ENCODE peak calls at places on chromosomes 5 and 9, in nine cellular contexts. S, V, K, C, U, T, Z, A and H are unnamed samples.

GRCh38 chr5:150138551-150139265 is 16.9 kb downstream of the PDGFRB start:
- DNase-seq in S (no peak), V (peak; percentile 92), K (no peak), C (peak; percentile 69), U (no peak), T (peak; percentile 56), Z (peak; percentile 91), A (no peak), H (peak; percentile 88)

GRCh38 chr9:17800397-17800796 is 221.5 kb downstream of the SH3GL2 start:
- DNase-seq in S (no peak), V (peak; percentile 80), K (no peak), C (no peak), U (no peak), T (no peak), Z (no peak), A (no peak), H (no peak)

GRCh38 chr5:167814828-167815227 is 476.6 kb upstream of the WWC1 start:
- DNase-seq in S (peak; percentile 99), V (peak; percentile 98), K (no peak), C (no peak), U (no peak), T (no peak), Z (no peak), A (no peak), H (peak; percentile 99)

GRCh38 chr5:124655943-124656459 is 90.4 kb downstream of the ZNF608 start:
- DNase-seq in S (no peak), V (no peak), K (no peak), C (no peak), U (no peak), T (no peak), Z (no peak), A (no peak), H (peak; percentile 80)

GRCh38 chr9:103816146-103816545 is 278.0 kb upstream of the SMC2 start:
- DNase-seq in S (no peak), V (no peak), K (no peak), C (no peak), U (no peak), T (no peak), Z (no peak), A (no peak), H (no peak)

GRCh38 chr9:131398204-131398603 is 4.3 kb downstream of the PRRC2B start:
- DNase-seq in S (no peak), V (no peak), K (no peak), C (no peak), U (no peak), T (no peak), Z (no peak), A (no peak), H (no peak)

GRCh38 chr9:4970970-4971641 is 14.0 kb upstream of the JAK2 start:
- DNase-seq in S (no peak), V (no peak), K (no peak), C (no peak), U (no peak), T (no peak), Z (no peak), A (no peak), H (no peak)

GRCh38 chr5:173468821-173469251 is 140.6 kb upstream of the STC2 start:
- DNase-seq in S (no peak), V (no peak), K (no peak), C (no peak), U (peak; percentile 60), T (no peak), Z (no peak), A (no peak), H (no peak)

GRCh38 chr5:140253985-140254384 is 48.9 kb downstream of the PFDN1 start:
- DNase-seq in S (no peak), V (no peak), K (no peak), C (no peak), U (no peak), T (no peak), Z (peak; percentile 69), A (no peak), H (no peak)

GRCh38 chr9:77375956-77376532 is 198.7 kb downstream of the VPS13A start:
- DNase-seq in S (no peak), V (peak; percentile 83), K (peak; percentile 3), C (no peak), U (no peak), T (no peak), Z (no peak), A (no peak), H (no peak)

GRCh38 chr9:114417511-114417910 is 29.7 kb upstream of the AKNA start:
- DNase-seq in S (peak; percentile 51), V (no peak), K (no peak), C (no peak), U (no peak), T (no peak), Z (no peak), A (no peak), H (peak; percentile 66)

GRCh38 chr9:130023147-130023787 is 19.7 kb downstream of the FNBP1 start:
- DNase-seq in S (no peak), V (peak; percentile 32), K (no peak), C (no peak), U (no peak), T (no peak), Z (no peak), A (no peak), H (peak; percentile 27)
- H3K4me3 ChIP-seq in S (no peak overlapping the region), V (no peak overlapping the region), K (no peak overlapping the region), C (no peak overlapping the region), U (no peak overlapping the region), T (no peak overlapping the region), Z (no peak overlapping the region), A (no peak overlapping the region), H (no peak overlapping the region)

GRCh38 chr9:128923493-128923883 is 2.7 kb downstream of the PHYHD1 start:
- DNase-seq in S (no peak), V (no peak), K (no peak), C (no peak), U (no peak), T (no peak), Z (no peak), A (no peak), H (no peak)

GRCh38 chr9:128921881-128922763 is 1.3 kb downstream of the PHYHD1 start:
- DNase-seq in S (no peak), V (peak; percentile 92), K (peak; percentile 50), C (peak; percentile 83), U (peak; percentile 78), T (peak; percentile 58), Z (peak; percentile 88), A (peak; percentile 80), H (no peak)

GRCh38 chr9:128919409-128919808 is 1.4 kb upstream of the PHYHD1 start:
- DNase-seq in S (no peak), V (no peak), K (no peak), C (no peak), U (no peak), T (no peak), Z (no peak), A (no peak), H (no peak)

GRCh38 chr9:128918921-128919320 is 1.9 kb upstream of the PHYHD1 start:
- DNase-seq in S (no peak), V (no peak), K (no peak), C (no peak), U (no peak), T (no peak), Z (no peak), A (no peak), H (no peak)

DNA sequence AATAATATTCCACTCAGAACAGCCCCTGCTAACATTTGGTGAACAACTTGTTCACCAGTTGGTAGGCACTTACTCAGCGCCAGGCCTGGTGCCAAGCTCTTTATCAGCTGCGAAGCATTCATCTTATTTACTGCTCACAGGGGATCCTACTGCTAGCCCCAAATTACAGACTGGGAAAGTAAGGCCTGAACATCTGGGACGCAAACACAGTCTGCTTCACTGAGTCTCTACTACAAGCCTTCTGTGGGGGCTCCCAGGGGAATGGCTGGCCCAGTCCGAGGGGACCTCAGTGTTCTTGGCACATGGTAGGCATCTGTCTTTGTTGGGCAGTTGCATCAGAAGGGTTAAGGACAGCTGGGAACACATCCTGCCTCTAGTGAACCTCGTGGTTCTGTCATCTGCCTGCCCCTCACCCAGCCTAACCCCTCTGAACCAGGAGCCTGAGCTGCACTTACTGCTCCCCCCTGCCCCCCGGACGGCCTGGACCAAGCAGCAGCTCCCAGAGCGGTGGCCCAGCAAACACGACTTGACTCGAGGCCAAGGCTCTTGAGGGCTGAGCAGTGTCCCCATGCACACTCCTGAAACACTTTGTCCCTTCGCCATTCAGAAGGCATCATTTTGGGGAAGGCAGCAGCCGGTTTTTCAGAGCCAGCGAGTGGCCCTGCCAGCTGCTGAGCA is at the start of gene PHYHD1:
- DNase-seq in S (no peak), V (no peak), K (no peak), C (no peak), U (peak; percentile 84), T (peak; percentile 81), Z (peak; percentile 87), A (peak; percentile 82), H (no peak)
- H3K4me3 ChIP-seq in S (no peak within 1 kb of the TSS), V (no peak within 1 kb of the TSS), K (peak within 1 kb of the TSS; percentile 73), C (peak within 1 kb of the TSS; percentile 55), U (peak within 1 kb of the TSS; percentile 71), T (peak within 1 kb of the TSS; percentile 74), Z (peak within 1 kb of the TSS; percentile 54), A (peak within 1 kb of the TSS; percentile 66), H (no peak within 1 kb of the TSS)

GRCh38 chr9:22446589-22446949 is at the start of gene DMRTA1:
- DNase-seq in S (no peak), V (peak; percentile 91), K (peak; percentile 33), C (peak; percentile 93), U (peak; percentile 88), T (peak; percentile 84), Z (peak; percentile 93), A (peak; percentile 92), H (peak; percentile 49)

GRCh38 chr9:22446950-22447606 is 454 bp downstream of the DMRTA1 start:
- DNase-seq in S (no peak), V (peak; percentile 87), K (peak; percentile 46), C (peak; percentile 88), U (peak; percentile 82), T (peak; percentile 58), Z (peak; percentile 79), A (peak; percentile 88), H (no peak)

GRCh38 chr9:22452415-22453010 is 5.9 kb downstream of the DMRTA1 start:
- DNase-seq in S (no peak), V (peak; percentile 33), K (no peak), C (peak; percentile 55), U (no peak), T (peak; percentile 26), Z (peak; percentile 54), A (no peak), H (peak; percentile 22)

DNA sequence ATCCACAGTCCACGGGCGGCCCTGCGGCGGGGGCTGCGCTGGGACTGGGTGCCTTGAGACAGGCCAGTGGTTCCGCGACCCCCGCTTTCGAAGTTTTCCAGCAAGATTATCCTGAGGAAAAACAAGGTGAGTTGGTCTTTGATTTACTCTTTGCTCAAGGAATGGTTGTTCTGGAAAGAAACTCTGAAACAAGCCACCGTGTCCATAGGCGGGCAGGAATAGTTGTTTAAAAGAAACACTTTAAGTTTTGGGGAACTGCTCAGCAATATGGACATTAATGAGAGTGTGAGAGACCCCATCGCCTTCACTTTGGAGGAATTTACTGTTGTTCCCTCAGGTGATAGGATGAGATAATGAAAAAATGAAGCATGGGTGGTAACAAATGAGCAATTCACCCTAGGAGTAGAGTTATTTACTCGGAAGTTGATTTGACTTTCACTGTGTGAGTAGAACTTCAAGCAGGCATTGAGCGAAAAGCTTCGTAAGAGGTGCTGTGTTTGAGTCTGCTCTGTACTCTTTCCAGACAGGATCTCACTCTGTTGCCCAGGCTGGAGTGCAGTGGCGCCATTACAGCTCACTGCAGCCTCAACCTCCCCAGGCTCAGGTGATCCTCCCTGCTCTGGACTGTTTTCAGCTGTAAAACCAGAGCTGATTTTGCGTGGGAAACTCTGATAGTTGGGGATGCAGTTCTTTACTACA is 1.1 kb downstream of the DMRTA1 start:
- DNase-seq in S (no peak), V (peak; percentile 49), K (no peak), C (peak; percentile 25), U (no peak), T (no peak), Z (no peak), A (no peak), H (no peak)
- H3K4me3 ChIP-seq in S (peak overlapping the region; percentile 39), V (peak overlapping the region; percentile 64), K (peak overlapping the region; percentile 78), C (peak overlapping the region; percentile 66), U (peak overlapping the region; percentile 87), T (peak overlapping the region; percentile 81), Z (peak overlapping the region; percentile 69), A (peak overlapping the region; percentile 83), H (peak overlapping the region; percentile 71)

GRCh38 chr9:37146372-37146771 is 26.0 kb downstream of the ZCCHC7 start:
- DNase-seq in S (no peak), V (no peak), K (no peak), C (no peak), U (no peak), T (no peak), Z (no peak), A (no peak), H (no peak)
- H3K4me3 ChIP-seq in S (no peak overlapping the region), V (no peak overlapping the region), K (no peak overlapping the region), C (no peak overlapping the region), U (no peak overlapping the region), T (no peak overlapping the region), Z (no peak overlapping the region), A (no peak overlapping the region), H (no peak overlapping the region)